ENCODE peak calls at places on chromosomes 3 and 15, in six cellular contexts. Q, K, C, Z, G and N are unnamed samples.

GRCh38 chr15:65841121-65841930 is 28.0 kb upstream of the RAB11A start:
- DNase-seq in K (peak), Q (no peak), G (no peak), Z (no peak), C (no peak), N (no peak)

GRCh38 chr3:134485075-134485536 is 679 bp downstream of the ANAPC13 start:
- DNase-seq in Z (peak), K (no peak), G (no peak), Q (no peak), C (no peak), N (no peak)

GRCh38 chr3:194632983-194633348 is 253 bp downstream of the TMEM44 start:
- DNase-seq in G (no peak), Q (no peak), C (no peak), K (peak), Z (no peak), N (no peak)

GRCh38 chr3:152352559-152352958 is 83.8 kb downstream of the MBNL1 start:
- DNase-seq in K (no peak), Z (peak), C (no peak), G (no peak), Q (no peak), N (no peak)

GRCh38 chr15:53789654-53790053 is 30.2 kb upstream of the WDR72 start:
- DNase-seq in Z (no peak), G (no peak), C (no peak), K (no peak), Q (no peak), N (no peak)

GRCh38 chr3:194761384-194761783 is 75.7 kb downstream of the FAM43A start:
- DNase-seq in K (no peak), Q (no peak), Z (no peak), C (no peak), G (no peak), N (no peak)

GRCh38 chr3:4754180-4755086 is 224.8 kb upstream of the BHLHE40 start:
- DNase-seq in K (no peak), C (no peak), Q (no peak), G (no peak), Z (peak), N (no peak)

GRCh38 chr3:43774799-43775198 is 84.1 kb downstream of the ABHD5 start:
- DNase-seq in C (no peak), Z (no peak), Q (no peak), G (no peak), K (no peak), N (no peak)

GRCh38 chr15:100733088-100733487 is 130.7 kb downstream of the ASB7 start:
- DNase-seq in G (peak), K (no peak), Q (no peak), Z (no peak), C (no peak), N (no peak)

GRCh38 chr3:40741729-40742128 is 217.0 kb downstream of the ZNF621 start:
- DNase-seq in Q (no peak), K (no peak), Z (peak), C (no peak), G (no peak), N (peak)

GRCh38 chr3:42732829-42733459 is 30.3 kb upstream of the HHATL start:
- DNase-seq in G (no peak), C (no peak), Z (no peak), Q (no peak), K (no peak), N (peak)

GRCh38 chr15:83653639-83654378 is at the start of gene ADAMTSL3:
- DNase-seq in C (peak), Z (no peak), G (no peak), K (peak), Q (peak), N (peak)

GRCh38 chr3:112456147-112456546 is 43.1 kb downstream of the BTLA start:
- DNase-seq in Q (no peak), C (no peak), G (no peak), K (no peak), Z (peak), N (no peak)

GRCh38 chr3:184786271-184787010 is 25.5 kb upstream of the VPS8 start:
- DNase-seq in Q (no peak), K (peak), C (no peak), Z (peak), G (peak), N (no peak)

GRCh38 chr3:40979962-40980361 is 219.3 kb upstream of the CTNNB1 start:
- DNase-seq in C (no peak), K (no peak), Z (no peak), G (no peak), Q (no peak), N (no peak)

GRCh38 chr3:141825216-141826011 is 51.0 kb upstream of the ATP1B3 start:
- DNase-seq in G (no peak), C (no peak), K (no peak), Z (no peak), Q (peak), N (no peak)

DNA sequence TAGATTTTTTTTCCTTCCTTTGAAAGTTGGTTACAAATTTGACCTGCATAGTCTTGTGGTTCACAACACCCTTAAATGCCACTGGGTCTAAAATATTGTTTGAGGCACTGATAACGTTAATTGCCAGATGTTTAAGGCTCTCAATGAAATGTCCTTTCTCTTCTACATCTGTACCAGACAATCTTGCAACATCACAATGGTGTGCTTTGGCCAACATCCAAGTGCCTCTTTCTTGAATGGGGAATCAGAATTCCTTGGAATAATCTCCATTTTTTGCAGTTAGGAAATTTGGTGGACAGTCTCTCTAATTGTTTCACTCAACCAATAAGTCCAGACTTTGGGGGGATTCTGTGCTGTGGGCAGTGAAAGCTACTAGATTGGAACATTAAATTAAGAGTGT is 26.0 kb upstream of the PEX5L start:
- DNase-seq in C (no peak), Z (no peak), K (no peak), G (no peak), Q (no peak), N (no peak)
- TF ChIP-seq CTCF in C (no peak), Z (no peak), K (no peak), G (no peak), Q (no peak), N (no peak)

GRCh38 chr3:123027292-123028232 is at the start of gene SEMA5B:
- DNase-seq in C (peak), K (peak), Z (no peak), G (no peak), Q (peak), N (peak)
- TF ChIP-seq CTCF in C (no peak), K (peak), Z (peak), G (peak), Q (no peak), N (peak)

GRCh38 chr3:189340680-189341460 is 169.1 kb downstream of the TPRG1 start:
- DNase-seq in K (no peak), Z (peak), G (no peak), Q (no peak), C (no peak), N (peak)

GRCh38 chr3:189339996-189340395 is 168.2 kb downstream of the TPRG1 start:
- DNase-seq in G (no peak), Z (no peak), C (no peak), Q (no peak), K (no peak), N (no peak)

GRCh38 chr3:189334064-189334920 is 162.5 kb downstream of the TPRG1 start:
- DNase-seq in G (peak), C (no peak), Q (no peak), K (no peak), Z (no peak), N (no peak)

GRCh38 chr3:189338366-189338765 is 166.6 kb downstream of the TPRG1 start:
- DNase-seq in Q (no peak), Z (no peak), G (no peak), K (no peak), C (no peak), N (no peak)

GRCh38 chr3:189337672-189338071 is 165.9 kb downstream of the TPRG1 start:
- DNase-seq in C (no peak), G (no peak), K (no peak), Z (no peak), Q (no peak), N (no peak)
- TF ChIP-seq CTCF in C (no peak), G (no peak), K (no peak), Z (no peak), Q (no peak), N (no peak)

GRCh38 chr3:114411811-114412803 is 118.3 kb downstream of the TIGIT start:
- DNase-seq in Q (no peak), C (no peak), G (no peak), Z (peak), K (no peak), N (no peak)
- TF ChIP-seq CTCF in Q (no peak), C (no peak), G (no peak), Z (no peak), K (no peak), N (no peak)

DNA sequence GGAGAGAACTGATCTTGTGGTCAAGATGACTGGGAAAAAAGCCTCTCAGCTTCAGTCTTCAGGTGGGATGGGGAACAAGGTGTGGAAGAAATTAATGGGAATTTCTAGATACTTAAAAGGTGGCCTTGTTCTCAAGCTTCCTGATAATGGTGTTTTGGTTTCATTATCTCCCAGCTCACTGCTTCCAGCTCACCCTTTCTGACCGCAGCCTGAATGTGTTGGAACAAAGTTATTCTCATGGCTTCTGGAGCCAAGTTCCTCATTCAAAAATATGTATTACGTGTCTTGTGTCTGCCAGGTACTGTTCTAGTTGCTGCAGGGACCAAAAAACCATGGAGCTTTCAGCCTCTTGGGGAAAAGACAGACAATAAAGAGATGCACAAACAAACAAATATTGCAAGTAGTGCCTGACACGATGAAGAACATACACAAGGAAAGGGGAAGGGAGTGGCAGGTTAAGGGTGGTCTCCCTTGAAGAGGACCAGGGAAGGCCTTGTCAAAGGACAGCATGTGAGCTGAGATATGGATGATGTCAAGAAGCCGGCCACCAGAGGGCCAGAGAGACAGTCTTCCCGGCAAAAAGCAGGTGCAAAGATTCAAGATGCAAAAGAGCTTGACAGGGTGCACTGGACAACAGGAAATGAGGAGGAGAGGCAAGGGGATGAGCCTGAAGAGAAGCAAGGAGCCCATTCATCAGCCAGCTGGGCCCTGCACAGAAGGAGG is 35.5 kb downstream of the ARRDC4 start:
- DNase-seq in C (no peak), K (no peak), G (no peak), Z (peak), Q (peak), N (peak)
- TF ChIP-seq CTCF in C (no peak), K (no peak), G (no peak), Z (peak), Q (peak), N (peak)

DNA sequence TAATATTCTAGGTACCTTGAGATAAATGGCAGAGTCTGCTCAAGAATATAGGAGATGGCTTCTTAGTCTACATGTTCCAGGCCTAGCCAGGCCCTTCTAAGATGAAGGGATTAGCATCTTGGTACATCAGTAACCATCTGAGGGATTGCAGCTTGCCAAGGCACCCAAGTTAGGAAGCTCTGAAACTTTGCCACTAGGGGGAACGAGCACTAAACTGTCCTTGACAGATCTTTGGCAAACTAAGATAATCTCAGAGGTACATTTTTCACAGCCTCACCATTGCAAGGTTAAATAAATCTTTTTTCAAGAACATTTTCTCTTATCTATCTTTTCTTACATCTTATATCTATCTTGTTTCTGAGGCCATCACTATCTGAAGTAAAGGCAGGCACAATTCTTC is 351.2 kb downstream of the RAP2B start:
- DNase-seq in G (no peak), Q (no peak), C (no peak), Z (peak), K (no peak), N (peak)
- TF ChIP-seq CTCF in G (peak), Q (peak), C (no peak), Z (peak), K (peak), N (peak)

GRCh38 chr15:68668926-68669600 is 90.3 kb downstream of the CORO2B start:
- DNase-seq in C (no peak), Z (no peak), K (no peak), G (no peak), Q (no peak), N (no peak)
- TF ChIP-seq CTCF in C (no peak), Z (no peak), K (no peak), G (no peak), Q (no peak), N (no peak)

GRCh38 chr15:55993804-55994539 is 560 bp upstream of the NEDD4 start:
- DNase-seq in Z (no peak), Q (peak), K (no peak), G (peak), C (no peak), N (no peak)
- TF ChIP-seq CTCF in Z (no peak), Q (no peak), K (no peak), G (peak), C (no peak), N (no peak)